ENCODE peak calls at places on chromosome 4, in six cellular contexts. D, G, T, B, V and N are unnamed samples.

GRCh38 chr4:336099-336892 is 1.3 kb upstream of the ZNF141 start:
- DNase-seq in D (no peak), T (no peak), B (no peak), V (no peak), G (peak), N (no peak)

GRCh38 chr4:2942037-2942531 is 21.1 kb downstream of the NOP14 start:
- DNase-seq in V (no peak), T (no peak), B (no peak), D (no peak), G (no peak), N (no peak)

GRCh38 chr4:1511441-1512041 is 105.3 kb upstream of the NKX1-1 start:
- DNase-seq in D (no peak), V (no peak), B (peak), T (peak), G (no peak), N (peak)

GRCh38 chr4:3810111-3810680 is 44.0 kb downstream of the ADRA2C start:
- DNase-seq in B (no peak), T (no peak), V (no peak), D (no peak), G (no peak), N (no peak)

GRCh38 chr4:25913056-25913850 is 767 bp upstream of the SMIM20 start:
- DNase-seq in V (no peak), D (peak), G (no peak), T (peak), B (peak), N (no peak)

GRCh38 chr4:133812236-133812635 is 389.4 kb downstream of the PABPC4L start:
- DNase-seq in D (no peak), B (no peak), G (no peak), V (no peak), T (no peak), N (no peak)

GRCh38 chr4:156946508-156947197 is 24.9 kb downstream of the PDGFC start:
- DNase-seq in T (no peak), V (no peak), B (peak), G (no peak), D (no peak), N (no peak)

GRCh38 chr4:145920205-145920604 is 18.4 kb downstream of the ZNF827 start:
- DNase-seq in G (no peak), B (peak), T (no peak), V (no peak), D (no peak), N (peak)

GRCh38 chr4:3687538-3687937 is 78.6 kb upstream of the ADRA2C start:
- DNase-seq in B (no peak), G (no peak), V (no peak), T (no peak), D (no peak), N (no peak)

GRCh38 chr4:89056953-89057398 is at the start of gene FAM13A:
- DNase-seq in T (no peak), D (peak), V (peak), G (peak), B (peak), N (peak)

GRCh38 chr4:126969781-126970180 is 663.0 kb upstream of the INTU start:
- DNase-seq in D (no peak), T (no peak), V (no peak), G (no peak), B (no peak), N (no peak)

GRCh38 chr4:61210186-61210939 is 10.2 kb downstream of the ADGRL3 start:
- DNase-seq in G (peak), T (no peak), B (no peak), D (no peak), V (no peak), N (no peak)

GRCh38 chr4:149785686-149786431 is 29.8 kb downstream of the IQCM start:
- DNase-seq in G (no peak), T (no peak), D (no peak), V (no peak), B (no peak), N (no peak)

GRCh38 chr4:30948653-30949052 is 228.5 kb downstream of the PCDH7 start:
- DNase-seq in B (peak), G (no peak), D (no peak), V (no peak), T (no peak), N (no peak)

GRCh38 chr4:2057382-2058065 is 1.6 kb upstream of the NAT8L start:
- DNase-seq in V (no peak), B (no peak), G (no peak), T (no peak), D (no peak), N (no peak)

GRCh38 chr4:14650127-14650526 is 352.2 kb upstream of the CPEB2 start:
- DNase-seq in T (no peak), B (no peak), D (no peak), G (no peak), V (no peak), N (no peak)

GRCh38 chr4:17558941-17559708 is 17.9 kb upstream of the LAP3 start:
- DNase-seq in D (no peak), G (no peak), B (no peak), V (no peak), T (no peak), N (no peak)

GRCh38 chr4:1208970-1209704 is 36.8 kb upstream of the SPON2 start:
- DNase-seq in T (no peak), D (no peak), V (no peak), G (no peak), B (peak), N (no peak)

GRCh38 chr4:88159137-88159725 is 792 bp upstream of the ABCG2 start:
- DNase-seq in T (no peak), D (peak), V (peak), G (no peak), B (peak), N (no peak)

GRCh38 chr4:150938873-150939499 is 76.1 kb downstream of the LRBA start:
- DNase-seq in B (no peak), D (no peak), T (no peak), G (no peak), V (no peak), N (no peak)

GRCh38 chr4:45741897-45742296 is 382.0 kb downstream of the GABRG1 start:
- DNase-seq in D (no peak), T (no peak), G (no peak), B (no peak), V (no peak), N (no peak)

GRCh38 chr4:256492-256891 is 48.8 kb downstream of the ZNF732 start:
- DNase-seq in B (no peak), G (no peak), T (no peak), D (no peak), V (no peak), N (no peak)

GRCh38 chr4:57205580-57205979 is 95.4 kb upstream of the IGFBP7 start:
- DNase-seq in T (no peak), B (no peak), D (no peak), V (no peak), G (no peak), N (no peak)

GRCh38 chr4:6658635-6659075 is 18.2 kb downstream of the MRFAP1 start:
- DNase-seq in V (peak), T (peak), B (peak), G (peak), D (no peak), N (peak)

GRCh38 chr4:44415251-44415650 is 33.4 kb downstream of the KCTD8 start:
- DNase-seq in B (no peak), G (no peak), D (no peak), V (no peak), T (no peak), N (no peak)

GRCh38 chr4:176191974-176192373 is 3.4 kb downstream of the SPATA4 start:
- DNase-seq in G (no peak), B (peak), D (no peak), T (no peak), V (no peak), N (peak)

GRCh38 chr4:4859010-4859798 is at the start of gene MSX1:
- DNase-seq in B (peak), T (no peak), V (peak), G (peak), D (peak), N (peak)

GRCh38 chr4:75561789-75562188 is 5.9 kb downstream of the ODAPH start:
- DNase-seq in D (peak), T (no peak), G (no peak), B (no peak), V (peak), N (no peak)

GRCh38 chr4:186029731-186030421 is 39.1 kb upstream of the TLR3 start:
- DNase-seq in G (no peak), V (no peak), T (no peak), D (no peak), B (peak), N (peak)

GRCh38 chr4:17232575-17233253 is 279.2 kb downstream of the QDPR start:
- DNase-seq in G (no peak), D (no peak), V (no peak), T (no peak), B (peak), N (peak)

GRCh38 chr4:38119663-38120374 is 159.6 kb downstream of the PTTG2 start:
- DNase-seq in D (peak), V (no peak), G (no peak), T (no peak), B (peak), N (no peak)

GRCh38 chr4:23938796-23939195 is 48.9 kb upstream of the PPARGC1A start:
- DNase-seq in T (no peak), D (no peak), V (no peak), B (no peak), G (no peak), N (no peak)

GRCh38 chr4:96833831-96834230 is 993.9 kb downstream of the PDHA2 start:
- DNase-seq in G (no peak), V (no peak), B (no peak), T (no peak), D (no peak), N (no peak)

GRCh38 chr4:109134921-109135320 is 167.5 kb downstream of the COL25A1 start:
- DNase-seq in T (no peak), D (no peak), G (no peak), V (no peak), B (no peak), N (no peak)

GRCh38 chr4:113849771-113850170 is 88.2 kb upstream of the CAMK2D start:
- DNase-seq in V (no peak), T (no peak), G (no peak), D (no peak), B (peak), N (peak)

GRCh38 chr4:156779774-156780173 is 191.8 kb downstream of the PDGFC start:
- DNase-seq in B (peak), D (peak), V (peak), T (no peak), G (no peak), N (no peak)

GRCh38 chr4:2250003-2250763 is 8.3 kb upstream of the HAUS3 start:
- DNase-seq in V (no peak), T (no peak), G (no peak), D (no peak), B (no peak), N (no peak)

GRCh38 chr4:138290803-138291202 is 48.7 kb upstream of the SLC7A11 start:
- DNase-seq in B (no peak), V (no peak), G (no peak), D (no peak), T (no peak), N (no peak)

GRCh38 chr4:8921465-8921864 is 49.8 kb upstream of the HMX1 start:
- DNase-seq in V (no peak), T (no peak), G (no peak), B (no peak), D (no peak), N (no peak)

GRCh38 chr4:10655968-10656367 is 28.6 kb downstream of the CLNK start:
- DNase-seq in D (peak), V (no peak), B (peak), G (no peak), T (no peak), N (no peak)